ENCODE peak calls at places on chromosomes 4 and X, in eight cellular contexts. O is mucosa of descending colon, A is cardiac muscle cell, T is T-helper 2 cell, R is renal cortical epithelial cell, Q is GM04504, W is COR-L47, Z is globus pallidus. L is an unnamed sample.

GRCh38 chrX:55007633-55008032 is 7.5 kb downstream of the APEX2 start:
- DNase-seq in O (no peak), A (no peak), T (no peak), R (peak), Q (peak), W (no peak), Z (no peak), L (no peak)

GRCh38 chr4:74042681-74043080 is 4.2 kb upstream of the CXCL3 start:
- DNase-seq in O (no peak), A (no peak), T (no peak), R (no peak), Q (no peak), W (no peak), Z (no peak), L (no peak)

GRCh38 chrX:38654302-38654701 is 93.0 kb downstream of the TSPAN7 start:
- DNase-seq in O (no peak), A (peak), T (no peak), R (peak), Q (peak), W (peak), Z (peak), L (peak)

GRCh38 chr4:12689457-12689856 is 794.7 kb downstream of the RAB28 start:
- DNase-seq in O (no peak), A (no peak), T (no peak), R (no peak), Q (no peak), W (no peak), Z (no peak), L (no peak)

GRCh38 chr4:55367084-55367722 is 21.2 kb downstream of the SRD5A3 start:
- DNase-seq in O (no peak), A (no peak), T (no peak), R (no peak), Q (no peak), W (no peak), Z (no peak), L (no peak)

GRCh38 chr4:3241905-3242304 is 7.1 kb upstream of the MSANTD1 start:
- DNase-seq in O (peak), A (no peak), T (no peak), R (no peak), Q (no peak), W (no peak), Z (no peak), L (peak)

GRCh38 chr4:113292371-113293042 is 243.1 kb downstream of the ANK2 start:
- DNase-seq in O (peak), A (peak), T (no peak), R (no peak), Q (no peak), W (no peak), Z (peak), L (no peak)

GRCh38 chr4:145840162-145840768 is 98.4 kb downstream of the ZNF827 start:
- DNase-seq in O (no peak), A (peak), T (no peak), R (peak), Q (no peak), W (peak), Z (peak), L (peak)

GRCh38 chrX:40078489-40079288 is 19.1 kb downstream of the BCOR start:
- DNase-seq in O (no peak), A (no peak), T (no peak), R (no peak), Q (no peak), W (no peak), Z (no peak), L (no peak)

GRCh38 chr4:186820371-186820990 is 96.8 kb upstream of the FAT1 start:
- DNase-seq in O (peak), A (peak), T (no peak), R (peak), Q (no peak), W (no peak), Z (no peak), L (peak)

GRCh38 chrX:11190745-11191510 is 79.8 kb downstream of the HCCS start:
- DNase-seq in O (no peak), A (peak), T (no peak), R (no peak), Q (no peak), W (peak), Z (no peak), L (no peak)

GRCh38 chr4:2482693-2483092 is 13.8 kb downstream of the RNF4 start:
- DNase-seq in O (no peak), A (no peak), T (no peak), R (peak), Q (no peak), W (peak), Z (peak), L (no peak)

GRCh38 chr4:86916392-86916791 is 18.4 kb upstream of the AFF1 start:
- DNase-seq in O (no peak), A (no peak), T (no peak), R (no peak), Q (no peak), W (no peak), Z (no peak), L (peak)

GRCh38 chr4:94032754-94033153 is 174.9 kb upstream of the SMARCAD1 start:
- DNase-seq in O (no peak), A (peak), T (no peak), R (no peak), Q (no peak), W (no peak), Z (no peak), L (peak)

GRCh38 chr4:72006576-72006975 is 25.2 kb upstream of the NPFFR2 start:
- DNase-seq in O (no peak), A (no peak), T (no peak), R (peak), Q (peak), W (no peak), Z (no peak), L (no peak)

GRCh38 chr4:150960818-150961217 is 54.3 kb downstream of the LRBA start:
- DNase-seq in O (no peak), A (no peak), T (no peak), R (peak), Q (no peak), W (no peak), Z (no peak), L (peak)

GRCh38 chr4:179415016-179415841 is 1973.0 kb upstream of the AGA start:
- DNase-seq in O (no peak), A (no peak), T (no peak), R (no peak), Q (no peak), W (no peak), Z (no peak), L (no peak)

GRCh38 chr4:124946696-124947095 is 234.2 kb upstream of the ANKRD50 start:
- DNase-seq in O (no peak), A (no peak), T (no peak), R (no peak), Q (no peak), W (no peak), Z (no peak), L (no peak)

GRCh38 chrX:84932814-84933213 is 70.9 kb upstream of the APOOL start:
- DNase-seq in O (no peak), A (no peak), T (no peak), R (no peak), Q (no peak), W (no peak), Z (no peak), L (no peak)

GRCh38 chrX:107742754-107743191 is 32.8 kb downstream of the TSC22D3 start:
- DNase-seq in O (peak), A (no peak), T (no peak), R (no peak), Q (no peak), W (no peak), Z (no peak), L (no peak)

GRCh38 chr4:16031554-16032381 is 52.1 kb downstream of the PROM1 start:
- DNase-seq in O (no peak), A (no peak), T (no peak), R (peak), Q (no peak), W (no peak), Z (no peak), L (no peak)

GRCh38 chr4:159444668-159445067 is 341.8 kb downstream of the RAPGEF2 start:
- DNase-seq in O (no peak), A (no peak), T (no peak), R (peak), Q (no peak), W (no peak), Z (no peak), L (peak)

GRCh38 chr4:81652069-81652478 is 180.4 kb upstream of the RASGEF1B start:
- DNase-seq in O (no peak), A (no peak), T (no peak), R (peak), Q (no peak), W (no peak), Z (no peak), L (no peak)

GRCh38 chr4:154982187-154983047 is 201.3 kb downstream of the RBM46 start:
- DNase-seq in O (no peak), A (peak), T (no peak), R (peak), Q (peak), W (peak), Z (peak), L (peak)

GRCh38 chr4:123986268-123986798 is 589.7 kb downstream of the SPRY1 start:
- DNase-seq in O (no peak), A (no peak), T (no peak), R (peak), Q (peak), W (no peak), Z (no peak), L (no peak)

GRCh38 chr4:74474345-74475099 is 29.6 kb downstream of the AREG start:
- DNase-seq in O (no peak), A (no peak), T (no peak), R (peak), Q (no peak), W (no peak), Z (no peak), L (no peak)

GRCh38 chr4:122636697-122637096 is 15.8 kb upstream of the IL21 start:
- DNase-seq in O (no peak), A (no peak), T (no peak), R (no peak), Q (no peak), W (no peak), Z (no peak), L (peak)

GRCh38 chr4:24775209-24775608 is 20.2 kb upstream of the SOD3 start:
- DNase-seq in O (no peak), A (no peak), T (no peak), R (no peak), Q (no peak), W (no peak), Z (no peak), L (no peak)

GRCh38 chrX:111322231-111322855 is 52.1 kb upstream of the CAPN6 start:
- DNase-seq in O (no peak), A (no peak), T (no peak), R (peak), Q (no peak), W (no peak), Z (no peak), L (no peak)

GRCh38 chr4:176508780-176509331 is 189.1 kb downstream of the SPCS3 start:
- DNase-seq in O (no peak), A (no peak), T (no peak), R (no peak), Q (no peak), W (no peak), Z (no peak), L (no peak)

GRCh38 chr4:83889802-83890201 is 353.9 kb downstream of the GPAT3 start:
- DNase-seq in O (no peak), A (no peak), T (no peak), R (peak), Q (peak), W (no peak), Z (no peak), L (peak)

GRCh38 chrX:52585892-52586291 is 68.8 kb downstream of the SSX7 start:
- DNase-seq in O (no peak), A (no peak), T (no peak), R (no peak), Q (no peak), W (no peak), Z (no peak), L (no peak)

GRCh38 chr4:4480685-4481393 is 61.0 kb downstream of the STX18 start:
- DNase-seq in O (no peak), A (peak), T (no peak), R (peak), Q (no peak), W (no peak), Z (peak), L (peak)

GRCh38 chr4:184168406-184169019 is 49.2 kb downstream of the ENPP6 start:
- DNase-seq in O (peak), A (peak), T (peak), R (peak), Q (peak), W (peak), Z (peak), L (peak)

GRCh38 chrX:87621697-87622096 is 104.1 kb downstream of the KLHL4 start:
- DNase-seq in O (no peak), A (peak), T (no peak), R (no peak), Q (no peak), W (no peak), Z (no peak), L (peak)

GRCh38 chr4:175412161-175412560 is 399.9 kb downstream of the GPM6A start:
- DNase-seq in O (no peak), A (no peak), T (no peak), R (peak), Q (peak), W (no peak), Z (no peak), L (no peak)

L was measured in OCI-M1.